ENCODE peak calls at places on chromosomes 1 and 21, in seven cellular contexts. Z is Ammon's horn, O is brain microvascular endothelial cell, T is GM19239, D is foreskin melanocyte, F is AG04450, V is EL. W is an unnamed sample.

GRCh38 chr1:100658716-100659026 is 60.9 kb upstream of the VCAM1 start:
- DNase-seq in Z (no peak), O (no peak), T (no peak), D (no peak), F (no peak), V (no peak), W (peak)

GRCh38 chr1:233368106-233368783 is 40.7 kb downstream of the MAP3K21 start:
- DNase-seq in Z (no peak), O (no peak), T (no peak), D (no peak), F (no peak), V (peak), W (no peak)

GRCh38 chr1:93723101-93723500 is 41.5 kb upstream of the BCAR3 start:
- DNase-seq in Z (no peak), O (no peak), T (no peak), D (peak), F (no peak), V (peak), W (no peak)

GRCh38 chr1:53315456-53316048 is 12.3 kb downstream of the LRP8 start:
- DNase-seq in Z (no peak), O (no peak), T (no peak), D (no peak), F (no peak), V (no peak), W (no peak)

GRCh38 chr1:82284213-82284612 is 483.5 kb downstream of the ADGRL2 start:
- DNase-seq in Z (no peak), O (no peak), T (no peak), D (no peak), F (no peak), V (peak), W (no peak)

GRCh38 chr1:231606712-231607111 is 19.9 kb upstream of the DISC1 start:
- DNase-seq in Z (no peak), O (peak), T (no peak), D (no peak), F (no peak), V (peak), W (no peak)

GRCh38 chr1:144551107-144551542 is 41.6 kb upstream of the PPIAL4F start:
- DNase-seq in Z (peak), O (no peak), T (no peak), D (no peak), F (no peak), V (no peak), W (no peak)

GRCh38 chr1:93004566-93005251 is 43.4 kb upstream of the DIPK1A start:
- DNase-seq in Z (no peak), O (no peak), T (no peak), D (no peak), F (no peak), V (no peak), W (no peak)

GRCh38 chr21:42346866-42347600 is 3.8 kb downstream of the TFF2 start:
- DNase-seq in Z (no peak), O (no peak), T (no peak), D (no peak), F (no peak), V (no peak), W (no peak)

GRCh38 chr1:98053471-98054366 is 132.9 kb upstream of the DPYD start:
- DNase-seq in Z (peak), O (peak), T (peak), D (peak), F (no peak), V (peak), W (peak)

GRCh38 chr1:220317161-220317560 is 44.9 kb upstream of the RAB3GAP2 start:
- DNase-seq in Z (no peak), O (no peak), T (no peak), D (no peak), F (no peak), V (no peak), W (no peak)

GRCh38 chr1:4089421-4090175 is 189.5 kb upstream of the C1orf174 start:
- DNase-seq in Z (no peak), O (no peak), T (no peak), D (no peak), F (no peak), V (no peak), W (no peak)

GRCh38 chr1:32142446-32143301 is 34.8 kb downstream of the KPNA6 start:
- DNase-seq in Z (peak), O (peak), T (no peak), D (peak), F (peak), V (peak), W (no peak)

GRCh38 chr1:48196168-48196716 is 26.3 kb upstream of the SLC5A9 start:
- DNase-seq in Z (no peak), O (no peak), T (no peak), D (no peak), F (no peak), V (no peak), W (no peak)

GRCh38 chr1:100517517-100517916 is 20.4 kb upstream of the GPR88 start:
- DNase-seq in Z (no peak), O (no peak), T (no peak), D (peak), F (peak), V (no peak), W (peak)

GRCh38 chr21:42041711-42042110 is 29.4 kb upstream of the UMODL1 start:
- DNase-seq in Z (no peak), O (no peak), T (no peak), D (no peak), F (no peak), V (no peak), W (no peak)

GRCh38 chr1:99728494-99729235 is 37.8 kb downstream of the FRRS1 start:
- DNase-seq in Z (no peak), O (peak), T (no peak), D (no peak), F (no peak), V (peak), W (peak)